ENCODE peak calls at places on chromosome 2, in seven cellular contexts. Y, T, J, Z, F, U and P are unnamed samples.
A peak's percentile ranks its signal among the peaks of the same experiment; 100 is the strongest.

GRCh38 chr2:190791347-190791982 is 89.2 kb upstream of the GLS start:
- DNase-seq in U (no peak), Y (peak; percentile 91), J (peak; percentile 47), F (no peak), Z (peak; percentile 60), T (no peak), P (no peak)

GRCh38 chr2:58667137-58667774 is 426.1 kb upstream of the FANCL start:
- DNase-seq in Z (no peak), U (no peak), T (no peak), J (no peak), Y (peak; percentile 2), F (no peak), P (no peak)

GRCh38 chr2:1701556-1702185 is 42.6 kb downstream of the PXDN start:
- DNase-seq in U (no peak), T (no peak), F (peak; percentile 83), Z (no peak), Y (peak; percentile 36), J (no peak), P (no peak)

GRCh38 chr2:37827911-37828411 is 97.1 kb upstream of the RMDN2 start:
- DNase-seq in Z (peak; percentile 68), F (no peak), T (no peak), U (no peak), Y (peak; percentile 90), J (peak; percentile 71), P (no peak)

GRCh38 chr2:54687595-54688152 is 35.8 kb upstream of the EML6 start:
- DNase-seq in J (no peak), T (no peak), Z (no peak), U (no peak), F (no peak), Y (no peak), P (no peak)

GRCh38 chr2:236853558-236853957 is 232.1 kb upstream of the COPS8 start:
- DNase-seq in T (no peak), Z (no peak), F (no peak), U (no peak), J (no peak), Y (no peak), P (no peak)

GRCh38 chr2:112033600-112033999 is 21.5 kb upstream of the TMEM87B start:
- DNase-seq in J (peak; percentile 59), Z (peak; percentile 61), T (no peak), Y (peak; percentile 75), F (no peak), U (no peak), P (no peak)

GRCh38 chr2:228657807-228658402 is 476.4 kb upstream of the SPHKAP start:
- DNase-seq in T (no peak), F (no peak), U (no peak), Y (peak; percentile 29), Z (peak; percentile 61), J (peak; percentile 74), P (no peak)

GRCh38 chr2:7795358-7796199 is 878.4 kb downstream of the RNF144A start:
- DNase-seq in F (no peak), U (no peak), Z (peak; percentile 16), J (peak; percentile 31), T (no peak), Y (peak; percentile 43), P (no peak)

GRCh38 chr2:154849482-154849881 is 151.0 kb downstream of the KCNJ3 start:
- DNase-seq in J (no peak), F (no peak), Z (no peak), Y (no peak), U (no peak), T (no peak), P (no peak)

GRCh38 chr2:38889045-38889444 is 630 bp upstream of the ARHGEF33 start:
- DNase-seq in T (no peak), Z (no peak), J (no peak), F (no peak), U (no peak), Y (no peak), P (no peak)

GRCh38 chr2:70777450-70777849 is 9.4 kb upstream of the ADD2 start:
- DNase-seq in T (no peak), Z (no peak), Y (peak; percentile 52), F (no peak), U (no peak), J (peak; percentile 36), P (no peak)

GRCh38 chr2:177161741-177162440 is 50.7 kb upstream of the HNRNPA3 start:
- DNase-seq in Y (peak; percentile 20), U (no peak), F (peak; percentile 44), T (peak; percentile 40), Z (peak; percentile 39), J (peak; percentile 54), P (peak; percentile 28)

GRCh38 chr2:103496850-103497249 is 735.0 kb downstream of the TMEM182 start:
- DNase-seq in U (no peak), T (no peak), Y (no peak), J (no peak), Z (no peak), F (no peak), P (no peak)

GRCh38 chr2:236576053-236576452 is 6.4 kb downstream of the ACKR3 start:
- DNase-seq in F (no peak), Y (peak; percentile 44), J (peak; percentile 51), Z (peak; percentile 29), U (no peak), T (peak; percentile 49), P (no peak)

GRCh38 chr2:103459302-103459701 is 697.5 kb downstream of the TMEM182 start:
- DNase-seq in U (no peak), T (no peak), Y (no peak), Z (no peak), J (no peak), F (no peak), P (no peak)

GRCh38 chr2:239523147-239523943 is 122.5 kb upstream of the HDAC4 start:
- DNase-seq in J (no peak), F (no peak), T (no peak), U (no peak), Z (no peak), Y (no peak), P (no peak)

GRCh38 chr2:8171608-8172007 is 510.2 kb upstream of the ID2 start:
- DNase-seq in Z (no peak), F (no peak), Y (peak; percentile 60), J (peak; percentile 66), T (no peak), U (no peak), P (no peak)

GRCh38 chr2:18961991-18962421 is 372.6 kb upstream of the NT5C1B start:
- DNase-seq in Z (peak; percentile 33), F (no peak), U (peak; percentile 44), T (no peak), J (peak; percentile 21), Y (no peak), P (no peak)

GRCh38 chr2:75379811-75380210 is 180.5 kb upstream of the TACR1 start:
- DNase-seq in Z (no peak), Y (no peak), U (no peak), F (peak; percentile 12), T (no peak), J (no peak), P (no peak)

GRCh38 chr2:44211183-44211582 is 42.5 kb downstream of the PPM1B start:
- DNase-seq in Y (no peak), J (no peak), F (no peak), U (no peak), T (no peak), Z (no peak), P (no peak)

GRCh38 chr2:149422991-149423338 is 92.6 kb downstream of the LYPD6 start:
- DNase-seq in F (no peak), Z (no peak), U (no peak), Y (no peak), J (no peak), T (no peak), P (no peak)

GRCh38 chr2:45013229-45014015 is 4.2 kb upstream of the SIX2 start:
- DNase-seq in U (no peak), Y (no peak), T (no peak), F (no peak), Z (no peak), J (no peak), P (no peak)

GRCh38 chr2:173218331-173219056 is 136.2 kb upstream of the CDCA7 start:
- DNase-seq in J (peak; percentile 24), F (peak; percentile 16), T (no peak), U (no peak), Y (no peak), Z (peak; percentile 45), P (no peak)

GRCh38 chr2:40131061-40131704 is 320.7 kb downstream of the SLC8A1 start:
- DNase-seq in Y (no peak), U (no peak), T (no peak), J (no peak), Z (no peak), F (no peak), P (no peak)

GRCh38 chr2:129444417-129445150 is 534.9 kb upstream of the RAB6C start:
- DNase-seq in T (no peak), J (no peak), Z (no peak), F (no peak), U (no peak), Y (no peak), P (no peak)
- H3K4me3 ChIP-seq in T (no peak overlapping the region), J (no peak overlapping the region), Z (no peak overlapping the region), F (no peak overlapping the region), U (no peak overlapping the region), Y (no peak overlapping the region), P (no peak overlapping the region)

GRCh38 chr2:223107825-223108224 is 55.8 kb downstream of the KCNE4 start:
- DNase-seq in Z (no peak), Y (no peak), T (no peak), J (no peak), F (no peak), U (no peak), P (no peak)

GRCh38 chr2:223102040-223102899 is 50.3 kb downstream of the KCNE4 start:
- DNase-seq in F (peak; percentile 51), Y (no peak), U (no peak), J (no peak), Z (no peak), T (no peak), P (no peak)

GRCh38 chr2:223101340-223102039 is 49.5 kb downstream of the KCNE4 start:
- DNase-seq in T (peak; percentile 65), U (no peak), Z (peak; percentile 63), Y (peak; percentile 40), J (peak; percentile 60), F (peak; percentile 95), P (peak; percentile 24)

GRCh38 chr2:223104741-223105140 is 52.8 kb downstream of the KCNE4 start:
- DNase-seq in U (no peak), T (no peak), J (no peak), Y (peak; percentile 41), Z (no peak), F (no peak), P (no peak)

DNA sequence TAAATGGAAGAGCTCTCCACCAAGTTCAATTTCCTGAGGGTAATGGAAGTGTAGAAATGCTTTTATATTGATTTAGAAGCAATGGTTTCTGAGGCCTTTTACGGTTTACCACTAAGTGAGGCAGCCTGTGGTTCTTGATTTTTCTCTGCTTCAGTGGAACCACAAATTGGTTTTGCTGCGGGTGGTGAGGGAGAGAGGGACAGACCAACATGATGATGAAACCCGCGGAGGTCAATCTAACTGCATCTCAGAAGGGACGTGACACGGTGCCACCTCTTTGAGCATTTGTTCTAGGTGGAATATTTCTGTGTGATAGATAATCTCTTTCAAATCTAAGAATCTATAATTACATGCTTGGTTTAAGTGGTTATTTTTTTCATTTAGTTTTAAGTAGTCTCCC is 52.3 kb downstream of the KCNE4 start:
- DNase-seq in Y (no peak), U (no peak), T (no peak), F (no peak), Z (no peak), J (no peak), P (no peak)
- H3K4me3 ChIP-seq in Y (no peak overlapping the region), U (no peak overlapping the region), T (no peak overlapping the region), F (no peak overlapping the region), Z (no peak overlapping the region), J (no peak overlapping the region), P (no peak overlapping the region)

GRCh38 chr2:168174761-168175160 is 72.6 kb downstream of the STK39 start:
- DNase-seq in J (no peak), T (no peak), F (no peak), Z (no peak), U (no peak), Y (no peak), P (no peak)
- H3K4me3 ChIP-seq in J (no peak overlapping the region), T (no peak overlapping the region), F (no peak overlapping the region), Z (no peak overlapping the region), U (no peak overlapping the region), Y (no peak overlapping the region), P (no peak overlapping the region)

GRCh38 chr2:12043131-12043530 is 296.7 kb downstream of the LPIN1 start:
- DNase-seq in F (no peak), J (no peak), T (no peak), Y (no peak), Z (peak; percentile 27), U (no peak), P (no peak)
- H3K4me3 ChIP-seq in F (no peak overlapping the region), J (no peak overlapping the region), T (no peak overlapping the region), Y (no peak overlapping the region), Z (no peak overlapping the region), U (no peak overlapping the region), P (no peak overlapping the region)